ENCODE peak calls at places on chromosome 14, in six cellular contexts. X is tibial nerve, M is psoas muscle, R is OCI-LY7, O is endothelial cell of umbilical vein, Y is IMR-90. Z is an unnamed sample.
A peak's percentile ranks its signal among the peaks of the same experiment; 100 is the strongest.

GRCh38 chr14:55448146-55448614 is 7.8 kb upstream of the TBPL2 start:
- DNase-seq in M (no peak), X (peak; percentile 40), R (no peak), Y (peak; percentile 97), O (peak; percentile 96), Z (no peak)

GRCh38 chr14:79193689-79194477 is 1017.4 kb downstream of the DIO2 start:
- DNase-seq in Y (no peak), M (no peak), O (no peak), R (no peak), X (no peak), Z (no peak)

GRCh38 chr14:65230287-65230728 is 128.0 kb upstream of the MAX start:
- DNase-seq in Y (no peak), R (no peak), M (no peak), X (peak; percentile 47), O (peak; percentile 75), Z (peak; percentile 82)

GRCh38 chr14:54715244-54715643 is 148.3 kb downstream of the SAMD4A start:
- DNase-seq in R (no peak), O (no peak), Y (peak; percentile 53), M (no peak), X (no peak), Z (no peak)

GRCh38 chr14:89249296-89249565 is 167.8 kb downstream of the FOXN3 start:
- DNase-seq in R (no peak), X (no peak), M (no peak), Y (peak; percentile 18), O (no peak), Z (no peak)

GRCh38 chr14:57068511-57068910 is 200.2 kb downstream of the EXOC5 start:
- DNase-seq in Y (no peak), O (no peak), M (no peak), X (no peak), R (no peak), Z (no peak)

GRCh38 chr14:88385212-88386101 is at the start of gene SPATA7:
- DNase-seq in X (peak; percentile 91), R (peak; percentile 90), Y (peak; percentile 89), O (peak; percentile 92), M (peak; percentile 95), Z (peak; percentile 94)

GRCh38 chr14:73424453-73424852 is 33.9 kb downstream of the NUMB start:
- DNase-seq in X (no peak), O (peak; percentile 88), R (peak; percentile 48), Y (peak; percentile 36), M (no peak), Z (no peak)

GRCh38 chr14:100850841-100851585 is 25.1 kb downstream of the MEG3 start:
- DNase-seq in M (peak; percentile 78), Y (no peak), R (peak; percentile 67), X (peak; percentile 79), O (peak; percentile 32), Z (peak; percentile 71)

GRCh38 chr14:33978892-33979612 is 28.2 kb upstream of the EGLN3 start:
- DNase-seq in R (no peak), X (no peak), M (no peak), Y (no peak), O (no peak), Z (no peak)

GRCh38 chr14:33229269-33229924 is 290.7 kb downstream of the NPAS3 start:
- DNase-seq in R (no peak), M (no peak), O (no peak), Y (no peak), X (no peak), Z (no peak)

GRCh38 chr14:23306412-23307145 is at the start of gene BCL2L2:
- DNase-seq in M (peak; percentile 95), R (peak; percentile 74), O (peak; percentile 92), X (peak; percentile 92), Y (peak; percentile 84), Z (peak; percentile 93)

GRCh38 chr14:23306113-23306411 is 571 bp upstream of the BCL2L2 start:
- DNase-seq in X (no peak), R (no peak), Y (no peak), M (no peak), O (no peak), Z (no peak)

GRCh38 chr14:23307146-23307447 is 464 bp downstream of the BCL2L2 start:
- DNase-seq in M (no peak), O (no peak), X (no peak), Y (no peak), R (no peak), Z (no peak)

GRCh38 chr14:23308721-23309445 is 2.2 kb downstream of the BCL2L2 start:
- DNase-seq in R (no peak), M (no peak), X (no peak), O (no peak), Y (no peak), Z (no peak)

GRCh38 chr14:23307687-23308644 is 1.3 kb downstream of the BCL2L2 start:
- DNase-seq in Y (peak; percentile 47), M (no peak), O (no peak), X (no peak), R (no peak), Z (no peak)
- H3K27ac ChIP-seq in Y (peak overlapping the region; percentile 23), M (peak overlapping the region; percentile 87), O (peak overlapping the region; percentile 78), X (peak overlapping the region; percentile 95), R (no peak overlapping the region), Z (peak overlapping the region; percentile 34)

DNA sequence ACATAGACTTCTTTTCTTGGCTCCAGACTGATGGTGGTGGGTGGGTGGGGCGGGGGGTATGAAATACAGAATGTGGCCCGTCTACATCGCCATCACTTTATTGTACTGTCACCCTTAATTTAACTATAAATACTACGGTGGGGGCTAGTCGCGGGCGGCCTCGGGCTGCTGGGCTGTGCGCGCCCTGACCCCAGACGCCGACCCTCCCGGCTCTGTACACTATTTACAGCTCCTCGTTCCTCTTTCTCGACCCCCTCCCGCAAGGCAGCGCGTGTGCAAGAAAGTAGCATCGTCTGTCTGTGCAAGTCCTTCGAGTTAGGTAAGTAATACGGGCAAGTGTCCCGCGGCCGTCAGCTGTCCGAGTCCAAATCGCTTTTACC is 1.8 kb downstream of the GSC start:
- DNase-seq in O (no peak), Y (no peak), R (no peak), M (no peak), X (no peak), Z (no peak)
- H3K4me3 ChIP-seq in O (no peak overlapping the region), Y (no peak overlapping the region), R (no peak overlapping the region), M (peak overlapping the region; percentile 66), X (peak overlapping the region; percentile 31), Z (no peak overlapping the region)

DNA sequence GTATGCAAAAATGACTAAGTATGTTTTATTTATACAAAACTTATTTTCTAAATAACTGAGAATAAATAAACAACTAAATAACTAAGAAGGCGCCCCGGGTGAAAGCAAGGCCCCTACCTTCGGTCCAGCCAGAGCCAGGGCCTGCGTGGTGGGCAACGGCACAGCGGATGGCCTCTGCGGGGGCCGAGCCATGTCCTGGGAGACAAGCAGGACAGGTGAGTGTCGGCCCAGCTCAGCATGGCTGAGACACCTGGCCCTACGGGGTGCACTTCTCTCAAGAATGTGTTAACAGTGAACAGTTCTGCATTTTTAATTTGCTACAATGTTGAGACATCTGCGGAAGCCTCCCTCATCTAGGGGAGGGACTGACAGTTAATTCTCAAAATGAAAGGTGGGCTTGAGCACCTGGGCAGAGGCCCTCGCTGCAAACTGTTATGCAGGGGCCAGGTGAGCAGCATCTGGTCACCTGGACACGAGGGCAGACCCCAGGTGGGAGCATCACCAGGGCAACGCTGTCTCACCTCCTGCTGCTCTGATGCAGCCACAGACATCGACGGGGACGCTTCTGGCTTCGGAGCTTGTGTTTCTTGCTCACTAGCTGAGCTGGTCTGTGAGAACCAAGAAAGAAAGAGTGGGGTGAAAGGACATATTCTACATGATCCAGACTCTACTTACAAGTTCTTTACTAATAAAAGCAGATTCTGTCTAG is 31.8 kb downstream of the AMN start:
- DNase-seq in R (no peak), X (no peak), Y (no peak), O (no peak), M (no peak), Z (no peak)
- H3K4me1 ChIP-seq in R (peaks cover 4% of the 10 kb centered on the region), X (peaks cover 11% of the 10 kb centered on the region), Y (peaks cover 8% of the 10 kb centered on the region), O (no peaks in the 10 kb centered on the region), M (peaks cover 12% of the 10 kb centered on the region), Z (no peaks in the 10 kb centered on the region)

DNA sequence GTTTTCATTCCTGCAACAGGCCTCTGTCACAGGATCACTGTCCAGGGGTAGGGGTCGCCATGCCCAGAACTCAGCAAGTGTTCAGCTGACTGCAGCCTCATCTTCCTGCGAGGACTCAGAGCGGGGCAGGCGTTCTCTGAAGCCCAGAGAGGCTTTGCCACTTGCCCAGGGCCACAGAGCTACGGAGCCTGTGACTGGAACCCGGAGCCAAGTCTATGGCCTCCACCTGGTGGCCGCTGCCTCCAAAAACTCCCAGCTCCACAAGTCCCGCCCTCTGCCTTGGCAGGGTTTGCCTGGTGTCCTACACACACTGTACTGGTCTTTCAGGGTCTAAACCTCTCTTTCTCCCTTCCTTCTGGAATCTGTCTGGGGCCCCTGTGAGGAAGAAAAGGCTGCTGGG is 8.7 kb upstream of the PPP1R13B start:
- DNase-seq in O (no peak), Y (no peak), R (no peak), X (no peak), M (no peak), Z (no peak)
- H3K27ac ChIP-seq in O (no peak overlapping the region), Y (no peak overlapping the region), R (no peak overlapping the region), X (no peak overlapping the region), M (no peak overlapping the region), Z (peak overlapping the region; percentile 87)

Z was measured in lung.